ENCODE peak calls at places on chromosomes 16 and 17, in five cellular contexts. F, U, X, P and S are unnamed samples.

GRCh38 chr17:28745052-28745776 is 1.4 kb downstream of the TRAF4 start:
- DNase-seq in F (no peak), X (no peak), P (peak; percentile 75), U (peak; percentile 43), S (peak; percentile 56)

GRCh38 chr17:83144421-83145357 is 65.3 kb downstream of the METRNL start:
- DNase-seq in X (no peak), F (no peak), U (no peak), P (no peak), S (no peak)

GRCh38 chr17:77493238-77493812 is 352.6 kb downstream of the SEC14L1 start:
- DNase-seq in F (no peak), U (peak; percentile 8), X (no peak), P (no peak), S (no peak)

GRCh38 chr17:68198931-68199836 is 48.7 kb upstream of the AMZ2 start:
- DNase-seq in P (peak; percentile 58), U (peak; percentile 61), F (no peak), X (peak; percentile 44), S (no peak)

GRCh38 chr17:35749560-35750412 is 3.3 kb downstream of the GAS2L2 start:
- DNase-seq in F (no peak), U (no peak), P (peak; percentile 59), X (no peak), S (no peak)

GRCh38 chr16:24701521-24701951 is 27.9 kb upstream of the TNRC6A start:
- DNase-seq in U (no peak), F (no peak), P (no peak), X (no peak), S (no peak)

GRCh38 chr17:2478446-2478845 is 33.2 kb downstream of the METTL16 start:
- DNase-seq in X (no peak), F (no peak), P (no peak), U (no peak), S (no peak)

GRCh38 chr16:12538667-12539081 is 265.0 kb downstream of the CPPED1 start:
- DNase-seq in P (no peak), X (no peak), U (no peak), F (no peak), S (no peak)

GRCh38 chr16:11793840-11794239 is 3.2 kb downstream of the ZC3H7A start:
- DNase-seq in U (no peak), X (no peak), F (no peak), P (no peak), S (no peak)

GRCh38 chr17:27861979-27862378 is 31.2 kb downstream of the LYRM9 start:
- DNase-seq in U (peak; percentile 24), X (no peak), P (no peak), F (no peak), S (no peak)

GRCh38 chr16:69040144-69040909 is 65.1 kb upstream of the HAS3 start:
- DNase-seq in P (no peak), U (no peak), F (no peak), X (no peak), S (no peak)

GRCh38 chr17:10610821-10611323 is 46.2 kb downstream of the MYH3 start:
- DNase-seq in F (no peak), X (no peak), U (no peak), P (no peak), S (no peak)

GRCh38 chr17:28335959-28336871 is 654 bp downstream of the TNFAIP1 start:
- DNase-seq in P (peak; percentile 94), F (no peak), U (peak; percentile 25), X (peak; percentile 10), S (peak; percentile 54)

GRCh38 chr17:7851438-7852261 is 3.2 kb upstream of the TMEM88 start:
- DNase-seq in X (peak; percentile 96), P (peak; percentile 96), F (peak; percentile 85), U (peak; percentile 91), S (no peak)

GRCh38 chr17:151886-152859 is 14.8 kb downstream of the SCGB1C2 start:
- DNase-seq in X (no peak), F (no peak), P (no peak), U (no peak), S (no peak)

GRCh38 chr16:11312718-11313492 is 31.8 kb upstream of the PRM1 start:
- DNase-seq in U (peak; percentile 27), X (no peak), F (no peak), P (peak; percentile 78), S (no peak)

GRCh38 chr17:42512733-42513251 is 23.2 kb upstream of the NAGLU start:
- DNase-seq in U (no peak), F (no peak), X (no peak), P (no peak), S (no peak)

GRCh38 chr17:67992541-67993152 is 3.6 kb downstream of the C17orf58 start:
- DNase-seq in X (no peak), F (no peak), U (no peak), P (peak; percentile 20), S (no peak)

GRCh38 chr17:78939615-78940014 is 14.4 kb upstream of the TIMP2 start:
- DNase-seq in X (no peak), F (no peak), U (no peak), P (no peak), S (no peak)

GRCh38 chr16:75139498-75139897 is 8.8 kb upstream of the ZFP1 start:
- DNase-seq in U (no peak), F (no peak), X (no peak), P (no peak), S (no peak)

GRCh38 chr16:72807287-72807686 is 240.6 kb downstream of the ZFHX3 start:
- DNase-seq in F (no peak), P (no peak), X (no peak), U (no peak), S (no peak)

GRCh38 chr17:77499699-77500435 is 359.1 kb downstream of the SEC14L1 start:
- DNase-seq in U (peak; percentile 8), P (no peak), X (no peak), F (no peak), S (no peak)

GRCh38 chr17:37261286-37261685 is 114.5 kb upstream of the C17orf78 start:
- DNase-seq in U (no peak), F (no peak), P (no peak), X (no peak), S (no peak)

GRCh38 chr16:7839568-7839967 is 506.9 kb downstream of the RBFOX1 start:
- DNase-seq in P (no peak), F (no peak), U (no peak), X (no peak), S (no peak)

GRCh38 chr17:80108321-80108971 is 7.1 kb downstream of the GAA start:
- DNase-seq in X (no peak), F (no peak), U (no peak), P (no peak), S (no peak)